ENCODE peak calls at places on chromosome 13, in six cellular contexts. E is mammary epithelial cell, L is fibroblast of lung, J is hepatocyte, G is neural progenitor cell, M is Karpas-422. Z is an unnamed sample.

GRCh38 chr13:65719831-65720230 is 1510.3 kb downstream of the PCDH9 start:
- DNase-seq in J (no peak), L (no peak), M (no peak), G (peak), E (no peak), Z (no peak)

GRCh38 chr13:113823771-113824170 is 40.1 kb downstream of the GAS6 start:
- DNase-seq in J (no peak), G (no peak), E (no peak), L (no peak), M (no peak), Z (no peak)

GRCh38 chr13:51825165-51825592 is 19.8 kb downstream of the TMEM272 start:
- DNase-seq in E (peak), J (no peak), G (no peak), M (no peak), L (no peak), Z (no peak)

GRCh38 chr13:98466634-98467236 is 110.2 kb downstream of the STK24 start:
- DNase-seq in L (peak), E (no peak), G (peak), M (peak), J (no peak), Z (no peak)

GRCh38 chr13:72852207-72852606 is 70.3 kb downstream of the PIBF1 start:
- DNase-seq in L (no peak), G (no peak), J (no peak), E (no peak), M (no peak), Z (no peak)

GRCh38 chr13:80469841-80470378 is 129.0 kb upstream of the SPRY2 start:
- DNase-seq in E (peak), M (no peak), G (no peak), J (peak), L (peak), Z (no peak)

GRCh38 chr13:102877285-102877684 is 31.5 kb downstream of the ERCC5 start:
- DNase-seq in L (peak), E (peak), G (no peak), J (peak), M (no peak), Z (no peak)

GRCh38 chr13:48500652-48501197 is 32.2 kb downstream of the RCBTB2 start:
- DNase-seq in M (peak), E (peak), G (no peak), L (peak), J (peak), Z (no peak)

GRCh38 chr13:99765869-99766268 is 205.7 kb downstream of the ZIC5 start:
- DNase-seq in M (no peak), L (no peak), E (no peak), J (no peak), G (no peak), Z (no peak)

GRCh38 chr13:109941951-109942350 is 155.6 kb upstream of the IRS2 start:
- DNase-seq in G (no peak), J (no peak), E (peak), L (peak), M (no peak), Z (no peak)

GRCh38 chr13:99191900-99192399 is 8.7 kb upstream of the UBAC2 start:
- DNase-seq in J (no peak), L (peak), G (peak), E (no peak), M (no peak), Z (no peak)

GRCh38 chr13:62320129-62320724 is 904.6 kb upstream of the PCDH20 start:
- DNase-seq in J (peak), L (peak), M (peak), G (peak), E (peak), Z (peak)

GRCh38 chr13:87677334-87678234 is 6.4 kb downstream of the SLITRK5 start:
- DNase-seq in J (peak), E (no peak), G (peak), M (no peak), L (peak), Z (peak)

GRCh38 chr13:26965976-26966375 is 205.4 kb upstream of the GPR12 start:
- DNase-seq in M (no peak), E (no peak), L (peak), G (no peak), J (peak), Z (no peak)

GRCh38 chr13:93953856-93954255 is 525.6 kb downstream of the DCT start:
- DNase-seq in E (no peak), M (no peak), L (no peak), J (no peak), G (no peak), Z (no peak)

GRCh38 chr13:50366488-50367174 is 351.4 kb downstream of the KCNRG start:
- DNase-seq in E (no peak), L (no peak), M (no peak), G (no peak), J (no peak), Z (no peak)

GRCh38 chr13:29613101-29613500 is 17.6 kb upstream of the SLC7A1 start:
- DNase-seq in L (no peak), M (no peak), J (no peak), E (no peak), G (no peak), Z (no peak)

DNA sequence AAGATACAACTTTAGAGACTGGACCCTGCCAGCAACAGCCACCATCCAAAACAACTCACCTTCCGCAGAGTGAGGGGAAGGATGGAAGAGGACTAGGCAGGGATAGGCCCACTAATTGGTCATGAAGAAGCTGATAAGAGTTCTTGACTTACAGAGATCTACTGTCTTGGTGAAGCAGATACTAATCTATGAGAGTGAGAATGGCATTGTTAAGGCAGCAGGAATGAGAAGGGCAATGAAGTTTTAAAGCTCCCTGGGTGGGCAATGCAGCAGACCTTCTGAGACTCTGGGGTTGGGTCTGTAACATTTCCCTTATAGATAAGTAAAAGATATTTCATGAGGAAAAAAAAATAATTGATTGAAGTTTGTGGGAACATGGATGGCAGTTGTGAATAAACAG is 63.7 kb downstream of the KLF12 start:
- DNase-seq in G (no peak), J (no peak), L (no peak), E (no peak), M (no peak), Z (no peak)
- H2AFZ ChIP-seq in G (no peak), J (no peak), L (no peak), E (no peak), M (no peak), Z (no peak)

GRCh38 chr13:96068729-96069128 is 15.5 kb upstream of the UGGT2 start:
- DNase-seq in G (no peak), M (no peak), E (no peak), J (no peak), L (no peak), Z (no peak)
- H2AFZ ChIP-seq in G (no peak), M (no peak), E (no peak), J (no peak), L (no peak), Z (no peak)

GRCh38 chr13:28320209-28320608 is 174.7 kb downstream of the FLT1 start:
- DNase-seq in L (no peak), J (no peak), M (no peak), E (no peak), G (no peak), Z (no peak)

GRCh38 chr13:28321751-28322150 is 173.2 kb downstream of the FLT1 start:
- DNase-seq in M (peak), E (no peak), G (no peak), L (no peak), J (no peak), Z (no peak)

GRCh38 chr13:28324181-28324789 is 170.6 kb downstream of the FLT1 start:
- DNase-seq in J (peak), M (peak), L (peak), G (peak), E (peak), Z (peak)

GRCh38 chr13:28320884-28321574 is 173.9 kb downstream of the FLT1 start:
- DNase-seq in M (peak), J (no peak), L (peak), G (no peak), E (no peak), Z (no peak)

GRCh38 chr13:28322256-28322895 is 172.6 kb downstream of the FLT1 start:
- DNase-seq in J (no peak), E (no peak), M (peak), G (no peak), L (no peak), Z (no peak)
- H2AFZ ChIP-seq in J (no peak), E (no peak), M (no peak), G (no peak), L (no peak), Z (no peak)

GRCh38 chr13:106233336-106233735 is 302.1 kb downstream of the EFNB2 start:
- DNase-seq in E (no peak), M (no peak), J (no peak), G (no peak), L (no peak), Z (no peak)
- H2AFZ ChIP-seq in E (no peak), M (no peak), J (no peak), G (no peak), L (no peak), Z (no peak)

GRCh38 chr13:22793598-22794134 is 387.1 kb upstream of the SGCG start:
- DNase-seq in J (peak), E (no peak), L (no peak), G (no peak), M (no peak), Z (no peak)
- H2AFZ ChIP-seq in J (peak), E (no peak), L (no peak), G (peak), M (no peak), Z (peak)

GRCh38 chr13:95420501-95420900 is 119.2 kb upstream of the ABCC4 start:
- DNase-seq in G (peak), E (peak), J (no peak), L (no peak), M (no peak), Z (no peak)
- H2AFZ ChIP-seq in G (peak), E (no peak), J (no peak), L (no peak), M (no peak), Z (peak)

DNA sequence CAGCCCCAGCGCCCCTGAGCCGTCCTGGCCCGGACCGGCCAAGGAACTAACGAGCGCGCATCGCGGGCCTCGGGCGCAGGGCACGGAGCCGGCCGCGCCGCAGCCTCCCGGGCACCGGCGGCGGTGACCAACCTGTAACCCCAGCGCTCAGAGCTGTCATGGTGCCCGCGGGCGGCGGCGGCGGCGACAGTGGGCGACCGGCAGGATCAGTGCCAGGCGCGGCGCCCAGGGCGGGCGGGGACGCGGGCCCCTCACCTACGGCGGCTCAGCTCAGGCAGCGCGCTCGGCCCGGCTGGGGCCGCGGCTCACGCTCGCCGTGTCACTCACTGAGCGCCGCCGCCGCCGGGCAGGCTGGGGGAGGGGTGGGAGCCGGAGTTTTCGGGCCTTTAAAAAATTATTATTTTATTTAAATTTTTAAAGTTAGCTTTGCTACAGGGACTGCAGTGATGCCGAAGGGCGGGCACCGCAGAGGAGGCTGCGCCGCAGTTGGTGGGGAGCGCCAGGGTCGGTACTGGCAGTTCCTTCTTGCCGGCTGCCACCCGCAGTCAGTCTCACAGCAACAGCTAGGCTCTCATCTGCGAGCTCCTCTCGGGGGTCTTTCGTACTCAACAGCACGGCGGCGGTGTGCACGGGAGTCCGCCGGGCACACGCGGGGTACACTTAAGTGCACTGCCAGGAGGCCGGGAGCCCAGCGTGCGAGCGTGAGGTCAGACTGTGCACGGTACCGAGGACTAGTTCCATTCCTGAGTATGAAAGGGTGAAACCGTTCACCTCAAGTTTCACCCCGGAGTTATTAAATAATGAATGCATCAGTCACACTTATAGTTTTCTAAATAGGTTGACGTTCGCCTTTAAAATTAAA is at the start of gene NALCN:
- DNase-seq in J (peak), L (peak), G (peak), M (no peak), E (peak), Z (peak)
- H2AFZ ChIP-seq in J (peak), L (peak), G (peak), M (no peak), E (peak), Z (peak)